ENCODE peak calls at places on chromosomes 1 and 21, in six cellular contexts. A is breast epithelium, O is H1, R is Panc1, J is prostate gland, U is stomach. H is an unnamed sample.

GRCh38 chr1:11645670-11646265 is 8.5 kb downstream of the FBXO2 start:
- DNase-seq in R (peak; percentile 45), O (peak; percentile 95), U (peak; percentile 82), J (peak; percentile 75), A (peak; percentile 75), H (peak; percentile 84)

GRCh38 chr1:116661633-116662032 is 5.9 kb downstream of the IGSF3 start:
- DNase-seq in A (no peak), J (no peak), R (no peak), U (no peak), O (no peak), H (no peak)

GRCh38 chr1:162285149-162285561 is 91.5 kb downstream of the SPATA46 start:
- DNase-seq in U (peak; percentile 95), J (peak; percentile 96), R (no peak), A (peak; percentile 65), O (no peak), H (no peak)

GRCh38 chr1:216447898-216448568 is 24.8 kb upstream of the USH2A start:
- DNase-seq in J (no peak), U (no peak), R (no peak), A (no peak), O (no peak), H (no peak)

GRCh38 chr1:27405074-27405473 is 12.7 kb downstream of the GPR3 start:
- DNase-seq in A (no peak), U (no peak), O (peak; percentile 61), J (no peak), R (no peak), H (no peak)

GRCh38 chr1:233295775-233296322 is 324 bp upstream of the PCNX2 start:
- DNase-seq in R (no peak), J (no peak), U (no peak), A (no peak), O (no peak), H (no peak)

GRCh38 chr1:1202831-1203560 is 3.4 kb downstream of the TNFRSF18 start:
- DNase-seq in U (no peak), R (no peak), J (no peak), A (no peak), O (peak; percentile 48), H (no peak)

GRCh38 chr1:24735619-24736375 is 9.4 kb upstream of the CLIC4 start:
- DNase-seq in O (no peak), A (no peak), R (no peak), U (no peak), J (peak; percentile 16), H (no peak)

GRCh38 chr1:30111431-30111830 is 612.0 kb downstream of the MATN1 start:
- DNase-seq in R (no peak), A (no peak), U (peak; percentile 27), O (peak; percentile 77), J (peak; percentile 19), H (peak; percentile 11)

GRCh38 chr21:31213787-31214186 is 130.3 kb downstream of the TIAM1 start:
- DNase-seq in A (no peak), J (no peak), U (no peak), O (no peak), R (no peak), H (no peak)

GRCh38 chr1:248820041-248820585 is 5.6 kb downstream of the SH3BP5L start:
- DNase-seq in O (no peak), J (no peak), R (no peak), U (no peak), A (no peak), H (no peak)

GRCh38 chr1:30106125-30106524 is 617.3 kb downstream of the MATN1 start:
- DNase-seq in A (no peak), O (peak; percentile 87), U (no peak), R (no peak), J (peak; percentile 6), H (no peak)

GRCh38 chr21:43702785-43703067 is 16.2 kb upstream of the PDXK start:
- DNase-seq in A (no peak), O (no peak), R (no peak), U (no peak), J (no peak), H (no peak)

GRCh38 chr21:38048241-38048640 is 132.0 kb upstream of the KCNJ6 start:
- DNase-seq in A (no peak), O (no peak), R (no peak), J (peak; percentile 10), U (no peak), H (no peak)

GRCh38 chr1:184843732-184844495 is 89.3 kb upstream of the EDEM3 start:
- DNase-seq in R (no peak), O (no peak), U (peak; percentile 53), J (no peak), A (no peak), H (peak; percentile 12)

GRCh38 chr1:180609643-180610555 is 21.9 kb upstream of the XPR1 start:
- DNase-seq in O (no peak), J (no peak), U (no peak), R (no peak), A (no peak), H (peak; percentile 12)

GRCh38 chr1:2632561-2633361 is at the start of gene MMEL1:
- DNase-seq in A (no peak), U (no peak), R (no peak), J (no peak), O (no peak), H (no peak)

GRCh38 chr1:247274857-247275256 is 19.0 kb downstream of the VN1R5 start:
- DNase-seq in J (no peak), O (no peak), A (no peak), R (no peak), U (no peak), H (no peak)

GRCh38 chr21:41947596-41948403 is 6.0 kb downstream of the C2CD2 start:
- DNase-seq in J (no peak), U (no peak), R (no peak), A (no peak), O (no peak), H (no peak)

GRCh38 chr1:161943713-161944112 is 80.0 kb downstream of the OLFML2B start:
- DNase-seq in R (no peak), U (no peak), A (no peak), J (no peak), O (no peak), H (no peak)

GRCh38 chr1:116352349-116352813 is 20.7 kb upstream of the ATP1A1 start:
- DNase-seq in O (no peak), J (no peak), R (no peak), U (no peak), A (no peak), H (no peak)

GRCh38 chr1:180270767-180271639 is 40.9 kb downstream of the LHX4 start:
- DNase-seq in U (no peak), O (peak; percentile 51), R (no peak), A (no peak), J (no peak), H (no peak)

GRCh38 chr1:29531596-29531995 is 295.3 kb downstream of the PTPRU start:
- DNase-seq in O (no peak), A (no peak), R (no peak), U (no peak), J (no peak), H (no peak)

GRCh38 chr1:228073061-228073869 is 9.2 kb upstream of the ARF1 start:
- DNase-seq in O (no peak), R (no peak), U (peak; percentile 24), J (no peak), A (no peak), H (no peak)

GRCh38 chr1:198756470-198756869 is 117.6 kb downstream of the PTPRC start:
- DNase-seq in O (no peak), R (no peak), U (no peak), J (no peak), A (no peak), H (no peak)

GRCh38 chr1:15848143-15848928 is 829 bp downstream of the SPEN start:
- DNase-seq in U (peak; percentile 45), R (no peak), O (peak; percentile 67), A (no peak), J (peak; percentile 24), H (peak; percentile 62)

GRCh38 chr1:198234511-198235251 is 77.9 kb downstream of the NEK7 start:
- DNase-seq in R (no peak), J (no peak), O (no peak), A (no peak), U (no peak), H (no peak)

DNA sequence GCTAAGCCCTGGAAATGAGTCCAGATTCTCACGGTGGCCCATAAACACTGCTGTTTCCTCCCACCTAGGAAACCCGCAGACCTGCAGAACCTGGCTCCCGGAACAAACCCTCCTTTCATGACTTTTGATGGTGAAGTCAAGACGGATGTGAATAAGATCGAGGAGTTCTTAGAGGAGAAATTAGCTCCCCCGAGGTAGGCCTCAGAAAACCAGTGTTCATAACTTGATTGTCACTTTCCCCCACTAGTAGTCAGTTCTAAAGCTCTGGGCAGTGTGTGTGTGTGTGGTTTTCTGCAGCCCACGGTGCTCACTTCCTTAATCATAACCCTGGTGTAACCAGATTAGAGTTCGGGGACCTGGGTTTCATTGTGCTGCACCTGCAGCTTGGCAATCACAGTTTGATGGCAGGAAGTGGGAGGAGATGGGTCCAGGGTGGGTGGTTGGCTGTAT is 39.1 kb downstream of the CLIC6 start:
- DNase-seq in R (no peak), U (no peak), O (no peak), J (no peak), A (no peak), H (no peak)
- H3K27ac ChIP-seq in R (no peak overlapping the region), U (no peak overlapping the region), O (no peak overlapping the region), J (no peak overlapping the region), A (no peak overlapping the region), H (no peak overlapping the region)

GRCh38 chr1:200226268-200226968 is 183.4 kb downstream of the ZNF281 start:
- DNase-seq in U (no peak), A (no peak), R (no peak), O (no peak), J (no peak), H (no peak)
- TF ChIP-seq POLR2AphosphoS5 in U (no peak), A (no peak), R (no peak), O (no peak), J (no peak), H (no peak)

DNA sequence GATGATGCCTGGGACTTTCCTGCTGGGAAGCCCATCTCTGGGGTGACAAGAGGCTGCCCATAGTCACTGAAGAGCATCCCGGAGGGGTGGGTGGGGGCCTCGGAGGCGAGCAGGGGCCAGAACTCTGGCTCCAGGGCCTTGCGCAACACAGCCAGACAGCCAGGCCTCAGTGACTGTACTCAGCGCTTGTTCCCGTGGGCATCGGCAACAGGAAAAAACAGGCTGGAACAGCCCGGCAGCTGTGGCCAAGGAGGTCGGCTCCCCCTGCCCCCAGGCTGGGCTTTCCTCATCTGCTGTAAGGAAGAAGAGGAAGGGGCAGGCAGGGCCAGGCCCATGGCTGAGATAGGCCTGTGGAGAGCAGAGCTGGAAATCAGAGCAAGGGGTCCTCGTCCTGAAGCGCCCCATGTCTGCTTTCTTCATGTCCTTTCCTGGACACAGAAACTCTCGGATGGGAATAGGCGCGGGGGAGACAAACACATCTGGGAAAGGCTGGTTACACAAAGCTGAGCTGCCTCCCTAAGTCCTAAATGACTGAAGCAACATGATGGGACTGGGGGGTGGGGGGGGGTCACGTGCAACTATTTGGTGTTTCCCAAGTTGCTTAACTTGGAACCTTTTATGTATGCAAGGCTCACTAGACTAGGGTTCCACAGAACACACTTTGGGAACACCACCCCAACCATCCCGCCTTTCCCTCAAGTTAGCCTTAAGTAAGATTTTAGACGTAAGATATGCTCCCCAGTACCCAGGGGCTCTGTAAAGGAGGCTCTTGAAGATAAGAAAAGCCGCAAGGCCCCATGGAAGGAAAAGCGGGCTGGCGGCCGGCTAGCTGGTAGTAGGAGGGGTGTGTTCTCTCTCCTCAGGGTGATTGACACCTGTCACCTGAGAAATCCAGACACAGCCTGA is 30.7 kb downstream of the HSPG2 start:
- DNase-seq in J (no peak), O (no peak), R (no peak), U (no peak), A (no peak), H (no peak)
- H3K27ac ChIP-seq in J (peak overlapping the region; percentile 55), O (no peak overlapping the region), R (no peak overlapping the region), U (peak overlapping the region; percentile 96), A (peak overlapping the region; percentile 88), H (no peak overlapping the region)

GRCh38 chr1:206925116-206925736 is 3.5 kb upstream of the FCMR start:
- DNase-seq in U (peak; percentile 52), A (no peak), O (no peak), R (no peak), J (no peak), H (no peak)
- TF ChIP-seq POLR2AphosphoS5 in U (no peak), A (no peak), O (no peak), R (no peak), J (no peak), H (no peak)

H was measured in HL-60.